ENCODE peak calls at places on chromosomes 7 and 10, in nine cellular contexts. E is uterus, L is WERI-Rb-1, G is GM10248, S is brain microvascular endothelial cell, O is dorsolateral prefrontal cortex, C is ovary, J is HFFc6, P is HFF-Myc. B is an unnamed sample.
A peak's percentile ranks its signal among the peaks of the same experiment; 100 is the strongest.

GRCh38 chr10:123577921-123578461 is 88.2 kb upstream of the GPR26 start:
- DNase-seq in E (no peak), L (no peak), G (no peak), S (no peak), O (no peak), C (no peak), J (no peak), P (no peak), B (no peak)

GRCh38 chr10:43267811-43268210 is 946 bp upstream of the RASGEF1A start:
- DNase-seq in E (no peak), L (no peak), G (no peak), S (no peak), O (no peak), C (peak; percentile 4), J (no peak), P (no peak), B (no peak)

GRCh38 chr7:91718071-91718470 is 162.4 kb downstream of the MTERF1 start:
- DNase-seq in E (no peak), L (no peak), G (no peak), S (no peak), O (no peak), C (no peak), J (no peak), P (no peak), B (no peak)

GRCh38 chr10:11325817-11326216 is 285.6 kb downstream of the USP6NL start:
- DNase-seq in E (no peak), L (no peak), G (no peak), S (peak; percentile 79), O (no peak), C (no peak), J (peak; percentile 15), P (no peak), B (no peak)

GRCh38 chr10:10644317-10645111 is 373.2 kb upstream of the CELF2 start:
- DNase-seq in E (no peak), L (no peak), G (no peak), S (peak; percentile 68), O (peak; percentile 53), C (no peak), J (no peak), P (no peak), B (no peak)

GRCh38 chr7:22723642-22724041 is 3.4 kb upstream of the IL6 start:
- DNase-seq in E (peak; percentile 26), L (no peak), G (no peak), S (no peak), O (no peak), C (no peak), J (no peak), P (no peak), B (no peak)

GRCh38 chr7:116811768-116812167 is 50.6 kb upstream of the CAPZA2 start:
- DNase-seq in E (no peak), L (no peak), G (no peak), S (no peak), O (no peak), C (no peak), J (no peak), P (no peak), B (no peak)

GRCh38 chr10:70053212-70053895 is 708 bp downstream of the MACROH2A2 start:
- DNase-seq in E (no peak), L (peak; percentile 43), G (no peak), S (no peak), O (peak; percentile 23), C (peak; percentile 20), J (no peak), P (no peak), B (peak; percentile 39)

GRCh38 chr7:135995751-135996150 is 18.6 kb upstream of the MTPN start:
- DNase-seq in E (no peak), L (no peak), G (no peak), S (no peak), O (no peak), C (no peak), J (no peak), P (no peak), B (no peak)

GRCh38 chr10:58781873-58782488 is 269.3 kb downstream of the BICC1 start:
- DNase-seq in E (no peak), L (no peak), G (peak; percentile 30), S (peak; percentile 43), O (no peak), C (no peak), J (peak; percentile 63), P (peak; percentile 36), B (no peak)

GRCh38 chr10:11270135-11270857 is 252.6 kb downstream of the CELF2 start:
- DNase-seq in E (peak; percentile 65), L (peak; percentile 75), G (peak; percentile 71), S (peak; percentile 66), O (peak; percentile 71), C (peak; percentile 84), J (peak; percentile 7), P (peak; percentile 22), B (peak; percentile 80)

GRCh38 chr10:3631709-3632330 is 153.2 kb downstream of the KLF6 start:
- DNase-seq in E (no peak), L (peak; percentile 17), G (no peak), S (no peak), O (no peak), C (no peak), J (no peak), P (no peak), B (no peak)

GRCh38 chr7:103656221-103656620 is 210.2 kb upstream of the SLC26A5 start:
- DNase-seq in E (no peak), L (no peak), G (no peak), S (no peak), O (no peak), C (no peak), J (no peak), P (no peak), B (no peak)

GRCh38 chr10:69382382-69383117 is 34.2 kb downstream of the TACR2 start:
- DNase-seq in E (peak; percentile 73), L (no peak), G (no peak), S (peak; percentile 91), O (peak; percentile 47), C (no peak), J (peak; percentile 96), P (no peak), B (no peak)

GRCh38 chr10:14838582-14839304 is 637 bp downstream of the HSPA14 start:
- DNase-seq in E (peak; percentile 36), L (peak; percentile 20), G (peak; percentile 39), S (peak; percentile 5), O (peak; percentile 16), C (peak; percentile 42), J (no peak), P (no peak), B (peak; percentile 50)

GRCh38 chr10:17171131-17171530 is 30.3 kb downstream of the TRDMT1 start:
- DNase-seq in E (no peak), L (no peak), G (no peak), S (no peak), O (no peak), C (peak; percentile 35), J (no peak), P (no peak), B (no peak)

GRCh38 chr10:17169807-17170206 is 31.7 kb downstream of the TRDMT1 start:
- DNase-seq in E (no peak), L (no peak), G (no peak), S (no peak), O (no peak), C (no peak), J (no peak), P (no peak), B (no peak)

GRCh38 chr10:17161788-17162187 is 32.2 kb upstream of the CUBN start:
- DNase-seq in E (no peak), L (no peak), G (no peak), S (no peak), O (no peak), C (no peak), J (no peak), P (no peak), B (no peak)

GRCh38 chr10:17162828-17163227 is 33.2 kb upstream of the CUBN start:
- DNase-seq in E (no peak), L (no peak), G (no peak), S (no peak), O (no peak), C (no peak), J (no peak), P (no peak), B (no peak)

GRCh38 chr10:17166699-17167098 is 34.8 kb downstream of the TRDMT1 start:
- DNase-seq in E (no peak), L (no peak), G (no peak), S (no peak), O (no peak), C (no peak), J (no peak), P (no peak), B (no peak)
- TF ChIP-seq CTCF in E (no peak), L (no peak), G (no peak), S (no peak), O (no peak), C (no peak), J (no peak), P (no peak), B (no peak)

GRCh38 chr10:31707578-31708411 is 220.8 kb downstream of the ARHGAP12 start:
- DNase-seq in E (peak; percentile 66), L (peak; percentile 48), G (peak; percentile 80), S (peak; percentile 80), O (peak; percentile 46), C (peak; percentile 64), J (peak; percentile 49), P (peak; percentile 73), B (no peak)
- TF ChIP-seq CTCF in E (no peak), L (no peak), G (no peak), S (no peak), O (no peak), C (no peak), J (no peak), P (no peak), B (no peak)

GRCh38 chr7:105352018-105352612 is 36.6 kb downstream of the SRPK2 start:
- DNase-seq in E (peak; percentile 74), L (no peak), G (peak; percentile 73), S (peak; percentile 72), O (peak; percentile 48), C (peak; percentile 66), J (peak; percentile 80), P (peak; percentile 65), B (no peak)

GRCh38 chr7:105352922-105353668 is 35.6 kb downstream of the SRPK2 start:
- DNase-seq in E (no peak), L (no peak), G (no peak), S (no peak), O (no peak), C (no peak), J (no peak), P (no peak), B (no peak)

GRCh38 chr7:105354383-105354782 is 34.3 kb downstream of the SRPK2 start:
- DNase-seq in E (no peak), L (no peak), G (no peak), S (no peak), O (no peak), C (no peak), J (no peak), P (no peak), B (no peak)

GRCh38 chr7:105353752-105354328 is 34.9 kb downstream of the SRPK2 start:
- DNase-seq in E (peak; percentile 20), L (no peak), G (no peak), S (peak; percentile 61), O (no peak), C (peak; percentile 34), J (no peak), P (no peak), B (no peak)

GRCh38 chr7:105350906-105351305 is 37.8 kb downstream of the SRPK2 start:
- DNase-seq in E (no peak), L (peak; percentile 33), G (no peak), S (no peak), O (no peak), C (no peak), J (no peak), P (no peak), B (no peak)
- TF ChIP-seq CTCF in E (no peak), L (no peak), G (no peak), S (no peak), O (no peak), C (no peak), J (no peak), P (no peak), B (no peak)

GRCh38 chr7:111004297-111004901 is 86.5 kb upstream of the LRRN3 start:
- DNase-seq in E (no peak), L (no peak), G (no peak), S (no peak), O (no peak), C (no peak), J (no peak), P (no peak), B (no peak)
- TF ChIP-seq CTCF in E (no peak), L (no peak), G (no peak), S (no peak), O (no peak), C (no peak), J (no peak), P (no peak), B (no peak)